ENCODE peak calls at places on chromosomes 11 and 22, in five cellular contexts. P, W, G, T and R are unnamed samples.

GRCh38 chr11:103465555-103466140 is 356.4 kb downstream of the DYNC2H1 start:
- DNase-seq in T (peak), P (no peak), W (no peak), G (no peak), R (no peak)

GRCh38 chr11:75246673-75247350 is 6.2 kb downstream of the TPBGL start:
- DNase-seq in P (no peak), G (no peak), T (no peak), W (no peak), R (no peak)

GRCh38 chr11:125773516-125773915 is 5.1 kb downstream of the PATE2 start:
- DNase-seq in P (no peak), G (no peak), W (no peak), T (peak), R (no peak)

GRCh38 chr11:43942651-43943356 is 367 bp downstream of the C11orf96 start:
- DNase-seq in G (no peak), W (peak), P (no peak), T (no peak), R (no peak)

GRCh38 chr22:42294034-42294985 is 23.9 kb upstream of the TCF20 start:
- DNase-seq in T (peak), P (peak), W (peak), G (no peak), R (peak)

GRCh38 chr11:75966546-75967287 is 151.7 kb downstream of the UVRAG start:
- DNase-seq in T (peak), G (no peak), W (no peak), P (peak), R (peak)

GRCh38 chr22:39348909-39349505 is 784 bp upstream of the SYNGR1 start:
- DNase-seq in T (no peak), W (no peak), P (no peak), G (no peak), R (no peak)

GRCh38 chr22:29641781-29642355 is 38.4 kb downstream of the NF2 start:
- DNase-seq in T (no peak), W (no peak), P (no peak), G (no peak), R (no peak)

GRCh38 chr11:128146926-128147605 is 440.3 kb downstream of the ETS1 start:
- DNase-seq in P (peak), T (no peak), W (no peak), G (no peak), R (no peak)

GRCh38 chr22:35915477-35916013 is 113.1 kb downstream of the RBFOX2 start:
- DNase-seq in T (peak), W (no peak), G (no peak), P (peak), R (no peak)

GRCh38 chr11:65275906-65276305 is 14.1 kb downstream of the POLA2 start:
- DNase-seq in W (no peak), G (no peak), P (no peak), T (no peak), R (peak)

GRCh38 chr11:113387605-113388211 is at the start of gene ANKK1:
- DNase-seq in W (peak), P (peak), T (no peak), G (no peak), R (peak)

DNA sequence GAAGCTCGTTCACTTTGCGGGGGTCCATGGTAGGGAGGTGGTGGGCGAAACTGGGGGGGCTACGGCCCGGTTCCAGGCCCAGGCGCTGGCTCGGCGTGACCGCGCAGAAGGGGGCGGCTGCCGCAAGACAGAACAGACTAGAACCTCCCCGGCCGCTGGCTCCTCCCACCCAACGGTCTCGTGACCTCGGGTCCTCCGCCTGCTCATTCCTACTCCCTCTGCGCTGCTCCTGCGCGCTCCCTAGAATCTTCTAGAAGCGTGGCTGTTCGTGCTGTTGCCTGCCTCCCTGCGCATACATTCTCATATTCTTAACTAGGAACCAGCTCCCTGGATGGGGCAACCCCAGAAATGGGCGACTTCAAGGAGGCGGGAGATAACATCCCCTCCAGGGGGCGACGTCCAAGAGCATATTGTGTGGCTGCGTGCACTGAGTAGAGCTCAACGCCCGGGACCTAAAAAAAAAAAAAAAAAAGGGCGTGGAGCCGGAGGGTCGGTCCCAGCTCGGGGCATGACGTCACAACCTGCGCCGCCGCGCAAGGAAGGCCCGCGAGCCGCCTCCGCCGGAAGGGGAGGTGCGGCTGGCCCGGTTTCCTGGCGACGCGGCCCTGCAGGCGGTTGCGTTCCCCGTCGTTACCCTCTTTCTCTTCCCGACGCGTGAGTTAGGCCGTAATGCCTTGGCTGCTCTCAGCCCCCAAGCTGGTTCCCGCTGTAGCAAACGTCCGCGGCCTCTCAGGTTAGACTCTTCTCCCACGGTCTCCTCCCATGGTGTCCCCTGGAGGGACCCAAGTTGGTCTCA is at the start of the genes ST13 and XPNPEP3:
- DNase-seq in P (peak), G (peak), W (peak), T (peak), R (peak)
- TF ChIP-seq CTCF in P (peak), G (no peak), W (no peak), T (peak), R (no peak)

GRCh38 chr11:13290221-13290980 is 12.8 kb downstream of the BMAL1 start:
- DNase-seq in G (no peak), T (no peak), W (no peak), P (no peak), R (no peak)

GRCh38 chr11:13288375-13289029 is 10.9 kb downstream of the BMAL1 start:
- DNase-seq in G (no peak), P (peak), T (peak), W (no peak), R (no peak)

GRCh38 chr11:13287681-13288080 is 10.1 kb downstream of the BMAL1 start:
- DNase-seq in P (no peak), W (no peak), G (no peak), T (no peak), R (no peak)

GRCh38 chr11:13287026-13287425 is 9.4 kb downstream of the BMAL1 start:
- DNase-seq in P (no peak), T (no peak), W (no peak), G (no peak), R (no peak)

GRCh38 chr11:13289081-13289480 is 11.5 kb downstream of the BMAL1 start:
- DNase-seq in G (no peak), P (no peak), T (peak), W (peak), R (peak)
- TF ChIP-seq CTCF in G (no peak), P (no peak), T (peak), W (no peak), R (no peak)

DNA sequence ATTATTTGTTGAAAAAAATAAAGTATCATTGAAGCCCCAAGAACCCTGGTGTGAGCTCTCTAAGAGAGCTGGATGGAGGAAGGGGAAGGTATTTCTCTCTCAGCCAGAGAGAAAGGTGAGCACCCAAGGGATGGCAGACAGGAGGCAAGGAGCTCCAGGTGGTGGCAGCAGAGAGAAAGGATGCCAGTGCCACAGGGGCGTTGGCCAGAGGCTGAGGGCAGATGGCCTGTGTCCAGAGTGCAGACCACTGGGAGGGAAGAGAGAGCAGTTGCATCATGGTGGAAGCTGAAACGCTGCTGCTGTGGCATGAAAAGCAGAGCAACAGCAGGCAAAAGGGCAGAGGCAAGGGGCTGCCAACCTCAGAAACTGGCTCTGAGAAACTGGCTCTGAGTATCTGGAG is 8.5 kb downstream of the SPON1 start:
- DNase-seq in W (peak), T (peak), G (no peak), P (peak), R (peak)
- TF ChIP-seq CTCF in W (no peak), T (peak), G (no peak), P (peak), R (peak)

GRCh38 chr11:593347-593746 is 17.1 kb downstream of the PHRF1 start:
- DNase-seq in P (no peak), W (no peak), G (no peak), T (no peak), R (no peak)

GRCh38 chr11:596374-596773 is 19.4 kb downstream of the IRF7 start:
- DNase-seq in P (no peak), W (no peak), T (no peak), G (no peak), R (no peak)

GRCh38 chr11:598005-598680 is 17.6 kb downstream of the IRF7 start:
- DNase-seq in T (no peak), P (no peak), W (no peak), G (no peak), R (no peak)

GRCh38 chr11:595400-595799 is 19.1 kb downstream of the PHRF1 start:
- DNase-seq in P (no peak), G (no peak), T (no peak), W (no peak), R (no peak)

GRCh38 chr11:597166-597725 is 18.5 kb downstream of the IRF7 start:
- DNase-seq in T (no peak), W (peak), G (no peak), P (no peak), R (peak)
- TF ChIP-seq CTCF in T (no peak), W (no peak), G (no peak), P (no peak), R (no peak)

GRCh38 chr22:22816171-22816514 is 71.5 kb upstream of the IGLL5 start:
- DNase-seq in P (no peak), G (no peak), W (no peak), T (no peak), R (no peak)

GRCh38 chr22:22818202-22818538 is 69.4 kb upstream of the IGLL5 start:
- DNase-seq in T (no peak), W (no peak), P (no peak), G (no peak), R (no peak)

GRCh38 chr22:22818861-22819855 is 68.5 kb upstream of the IGLL5 start:
- DNase-seq in G (no peak), W (no peak), T (no peak), P (no peak), R (no peak)

GRCh38 chr22:22816766-22817410 is 70.7 kb upstream of the IGLL5 start:
- DNase-seq in W (no peak), P (no peak), G (no peak), T (no peak), R (no peak)

GRCh38 chr22:22817468-22818201 is 70.0 kb upstream of the IGLL5 start:
- DNase-seq in P (no peak), T (no peak), G (no peak), W (no peak), R (peak)
- TF ChIP-seq CTCF in P (no peak), T (no peak), G (no peak), W (no peak), R (no peak)

GRCh38 chr22:22753526-22754267 is 109.3 kb downstream of the GGTLC2 start:
- DNase-seq in P (peak), W (peak), T (peak), G (no peak), R (peak)
- TF ChIP-seq CTCF in P (peak), W (peak), T (peak), G (peak), R (peak)

DNA sequence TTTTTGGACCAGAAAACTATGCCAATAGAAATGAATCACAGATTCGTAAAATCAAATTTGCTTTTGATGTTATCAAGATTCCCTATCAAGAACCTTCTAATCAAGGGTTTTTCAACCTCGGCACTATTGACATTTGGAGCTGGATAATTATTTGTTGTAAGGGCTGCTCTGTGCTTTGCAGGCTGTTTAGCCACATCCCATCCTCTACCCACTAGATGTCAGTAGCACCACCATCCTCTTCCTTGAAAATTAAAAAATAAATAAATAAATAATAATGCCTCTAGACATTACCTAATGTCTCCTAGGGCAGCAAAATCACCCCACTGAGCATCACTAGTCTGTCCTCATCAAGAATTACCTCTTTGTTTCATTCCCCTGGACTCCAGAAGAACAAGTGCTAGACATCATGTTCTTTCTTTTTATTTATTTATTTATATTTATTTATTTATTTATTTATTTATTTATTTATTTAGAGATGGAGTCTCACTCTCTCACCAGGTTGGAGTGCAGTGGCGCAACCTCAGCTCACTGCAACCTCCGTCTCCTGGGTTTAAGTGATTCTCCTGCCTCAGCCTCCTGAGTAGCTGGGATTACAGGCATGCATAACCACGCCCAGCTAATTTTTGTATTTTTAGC is 744.7 kb downstream of the KCNA4 start:
- DNase-seq in P (peak), T (peak), G (no peak), W (no peak), R (peak)
- TF ChIP-seq CTCF in P (peak), T (peak), G (no peak), W (no peak), R (no peak)

DNA sequence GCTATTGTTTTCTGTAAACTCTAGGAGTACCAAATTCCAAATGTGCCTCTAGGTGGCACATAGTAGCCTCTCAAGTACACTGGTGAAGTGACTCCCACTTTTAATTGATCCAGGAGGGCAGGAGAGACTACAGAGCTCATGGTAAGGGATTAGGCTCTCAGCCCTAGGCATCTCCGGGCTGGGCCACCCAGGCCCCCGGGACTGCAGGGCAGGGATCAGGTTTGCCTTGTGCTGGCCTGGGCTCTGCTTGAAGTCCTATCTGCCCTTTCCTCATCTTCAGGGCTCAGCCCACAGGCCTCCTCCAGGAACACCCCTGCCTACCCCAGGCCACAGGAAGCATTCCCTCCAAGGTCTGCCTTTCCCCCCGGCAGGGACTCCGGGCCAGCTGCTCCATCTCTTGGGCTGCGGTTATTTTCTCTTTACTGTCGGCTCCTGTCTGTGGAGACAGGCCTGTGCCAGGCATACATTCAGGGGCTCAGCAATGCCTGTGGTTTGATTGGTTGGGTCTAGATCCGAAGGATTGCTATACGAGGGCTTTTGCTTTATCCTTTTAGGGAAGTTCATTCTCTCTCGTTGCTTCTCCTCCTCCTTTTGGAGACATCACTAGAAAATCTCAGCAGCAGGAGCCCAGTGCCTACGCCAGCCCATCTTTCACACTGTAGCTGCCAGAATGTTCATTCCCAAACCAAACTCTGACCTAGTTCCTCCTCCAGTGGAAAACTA is 32.8 kb downstream of the PARVA start:
- DNase-seq in G (no peak), P (no peak), W (peak), T (peak), R (no peak)
- TF ChIP-seq CTCF in G (no peak), P (peak), W (no peak), T (peak), R (peak)

GRCh38 chr11:257766-258493 is 20.3 kb upstream of the NLRP6 start:
- DNase-seq in W (no peak), T (no peak), P (no peak), G (no peak), R (peak)
- TF ChIP-seq CTCF in W (no peak), T (no peak), P (peak), G (no peak), R (peak)

DNA sequence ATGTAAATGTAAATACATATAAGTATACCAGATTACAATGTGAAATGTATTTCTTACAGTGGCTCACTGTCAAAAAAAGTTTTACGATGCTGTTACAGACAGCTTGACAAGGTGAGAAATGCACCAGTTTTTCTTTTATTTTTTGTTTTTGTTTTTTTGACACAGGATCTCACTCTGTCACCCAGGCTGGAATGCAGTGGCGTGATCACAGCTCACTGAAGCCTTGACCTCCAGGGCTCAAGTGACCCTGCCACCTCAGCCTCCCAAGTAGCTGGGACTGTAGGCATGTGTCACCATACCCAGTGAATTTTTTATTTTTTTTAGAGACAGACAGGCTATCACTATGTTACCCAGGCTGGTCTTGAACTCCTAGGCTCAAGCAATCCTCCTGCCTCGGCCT is 9.2 kb downstream of the CCDC73 start:
- DNase-seq in P (no peak), T (no peak), G (no peak), W (no peak), R (no peak)
- TF ChIP-seq CTCF in P (no peak), T (no peak), G (no peak), W (no peak), R (no peak)